ENCODE peak calls at places on chromosomes 5 and 9, in ten cellular contexts. One of them, this sample, is unnamed. For H3K4me1, the result is how much of the 10 kb centered on the place peaks cover.

GRCh38 chr5:40112875-40113274 is 566.8 kb upstream of the PTGER4 start:
- DNase-seq in stomach: no peak
- DNase-seq in suprapubic skin: no peak
- DNase-seq in GM23338: no peak
- DNase-seq in K562: no peak
- DNase-seq in transverse colon: no peak
- DNase-seq in spleen: no peak
- DNase-seq in HepG2: no peak
- DNase-seq in breast epithelium: no peak
- DNase-seq in HCT116: no peak
- DNase-seq in this sample: no peak

GRCh38 chr9:81562221-81563019 is 126.9 kb downstream of the TLE1 start:
- DNase-seq in stomach: peak
- DNase-seq in suprapubic skin: no peak
- DNase-seq in GM23338: no peak
- DNase-seq in K562: no peak
- DNase-seq in transverse colon: no peak
- DNase-seq in spleen: no peak
- DNase-seq in HepG2: peak
- DNase-seq in breast epithelium: peak
- DNase-seq in HCT116: peak
- DNase-seq in this sample: no peak

GRCh38 chr5:63131618-63132285 is 553.1 kb downstream of the LRRC70 start:
- DNase-seq in stomach: no peak
- DNase-seq in suprapubic skin: no peak
- DNase-seq in GM23338: no peak
- DNase-seq in K562: no peak
- DNase-seq in transverse colon: no peak
- DNase-seq in spleen: no peak
- DNase-seq in HepG2: no peak
- DNase-seq in breast epithelium: no peak
- DNase-seq in HCT116: no peak
- DNase-seq in this sample: no peak

GRCh38 chr5:32231929-32232328 is 57.8 kb upstream of the GOLPH3 start:
- DNase-seq in stomach: no peak
- DNase-seq in suprapubic skin: no peak
- DNase-seq in GM23338: no peak
- DNase-seq in K562: no peak
- DNase-seq in transverse colon: no peak
- DNase-seq in spleen: peak
- DNase-seq in HepG2: no peak
- DNase-seq in breast epithelium: no peak
- DNase-seq in HCT116: no peak
- DNase-seq in this sample: no peak

GRCh38 chr5:1513326-1514026 is 10.3 kb downstream of the LPCAT1 start:
- DNase-seq in stomach: peak
- DNase-seq in suprapubic skin: peak
- DNase-seq in GM23338: no peak
- DNase-seq in K562: no peak
- DNase-seq in transverse colon: peak
- DNase-seq in spleen: peak
- DNase-seq in HepG2: no peak
- DNase-seq in breast epithelium: no peak
- DNase-seq in HCT116: no peak
- DNase-seq in this sample: peak

GRCh38 chr5:43422143-43422542 is 10.0 kb upstream of the CCL28 start:
- DNase-seq in stomach: peak
- DNase-seq in suprapubic skin: no peak
- DNase-seq in GM23338: no peak
- DNase-seq in K562: no peak
- DNase-seq in transverse colon: peak
- DNase-seq in spleen: no peak
- DNase-seq in HepG2: peak
- DNase-seq in breast epithelium: peak
- DNase-seq in HCT116: no peak
- DNase-seq in this sample: no peak

GRCh38 chr5:58459276-58459859 is 518 bp downstream of the PLK2 start:
- DNase-seq in stomach: peak
- DNase-seq in suprapubic skin: peak
- DNase-seq in GM23338: peak
- DNase-seq in K562: no peak
- DNase-seq in transverse colon: peak
- DNase-seq in spleen: no peak
- DNase-seq in HepG2: peak
- DNase-seq in breast epithelium: peak
- DNase-seq in HCT116: no peak
- DNase-seq in this sample: peak

GRCh38 chr5:173311818-173312585 is 16.2 kb downstream of the STC2 start:
- DNase-seq in stomach: no peak
- DNase-seq in suprapubic skin: peak
- DNase-seq in GM23338: no peak
- DNase-seq in K562: no peak
- DNase-seq in transverse colon: no peak
- DNase-seq in spleen: peak
- DNase-seq in HepG2: no peak
- DNase-seq in breast epithelium: no peak
- DNase-seq in HCT116: no peak
- DNase-seq in this sample: no peak

GRCh38 chr5:132591140-132591539 is 34.4 kb downstream of the RAD50 start:
- DNase-seq in stomach: no peak
- DNase-seq in suprapubic skin: no peak
- DNase-seq in GM23338: no peak
- DNase-seq in K562: peak
- DNase-seq in transverse colon: no peak
- DNase-seq in spleen: no peak
- DNase-seq in HepG2: no peak
- DNase-seq in breast epithelium: no peak
- DNase-seq in HCT116: peak
- DNase-seq in this sample: no peak

GRCh38 chr5:169911448-169912212 is 68.7 kb downstream of the INSYN2B start:
- DNase-seq in stomach: no peak
- DNase-seq in suprapubic skin: no peak
- DNase-seq in GM23338: no peak
- DNase-seq in K562: no peak
- DNase-seq in transverse colon: no peak
- DNase-seq in spleen: no peak
- DNase-seq in HepG2: no peak
- DNase-seq in breast epithelium: no peak
- DNase-seq in HCT116: no peak
- DNase-seq in this sample: no peak

GRCh38 chr5:14202462-14202861 is 59.3 kb downstream of the TRIO start:
- DNase-seq in stomach: no peak
- DNase-seq in suprapubic skin: no peak
- DNase-seq in GM23338: no peak
- DNase-seq in K562: no peak
- DNase-seq in transverse colon: peak
- DNase-seq in spleen: no peak
- DNase-seq in HepG2: no peak
- DNase-seq in breast epithelium: no peak
- DNase-seq in HCT116: no peak
- DNase-seq in this sample: no peak
- H3K4me1 ChIP-seq in stomach: under half
- H3K4me1 ChIP-seq in suprapubic skin: under half
- H3K4me1 ChIP-seq in GM23338: half or more
- H3K4me1 ChIP-seq in K562: under half
- H3K4me1 ChIP-seq in transverse colon: under half
- H3K4me1 ChIP-seq in spleen: under half
- H3K4me1 ChIP-seq in HepG2: half or more
- H3K4me1 ChIP-seq in breast epithelium: under half
- H3K4me1 ChIP-seq in HCT116: under half
- H3K4me1 ChIP-seq in this sample: under half

GRCh38 chr5:35162848-35163770 is 67.2 kb downstream of the PRLR start:
- DNase-seq in stomach: no peak
- DNase-seq in suprapubic skin: no peak
- DNase-seq in GM23338: peak
- DNase-seq in K562: no peak
- DNase-seq in transverse colon: no peak
- DNase-seq in spleen: no peak
- DNase-seq in HepG2: no peak
- DNase-seq in breast epithelium: no peak
- DNase-seq in HCT116: no peak
- DNase-seq in this sample: no peak

GRCh38 chr5:35159370-35159742 is 70.9 kb downstream of the PRLR start:
- DNase-seq in stomach: peak
- DNase-seq in suprapubic skin: no peak
- DNase-seq in GM23338: peak
- DNase-seq in K562: no peak
- DNase-seq in transverse colon: no peak
- DNase-seq in spleen: no peak
- DNase-seq in HepG2: peak
- DNase-seq in breast epithelium: no peak
- DNase-seq in HCT116: no peak
- DNase-seq in this sample: no peak

GRCh38 chr5:35158627-35159369 is 71.5 kb downstream of the PRLR start:
- DNase-seq in stomach: no peak
- DNase-seq in suprapubic skin: no peak
- DNase-seq in GM23338: no peak
- DNase-seq in K562: no peak
- DNase-seq in transverse colon: no peak
- DNase-seq in spleen: no peak
- DNase-seq in HepG2: peak
- DNase-seq in breast epithelium: no peak
- DNase-seq in HCT116: no peak
- DNase-seq in this sample: no peak

GRCh38 chr5:35160486-35161116 is 69.7 kb downstream of the PRLR start:
- DNase-seq in stomach: no peak
- DNase-seq in suprapubic skin: no peak
- DNase-seq in GM23338: no peak
- DNase-seq in K562: no peak
- DNase-seq in transverse colon: no peak
- DNase-seq in spleen: no peak
- DNase-seq in HepG2: no peak
- DNase-seq in breast epithelium: no peak
- DNase-seq in HCT116: no peak
- DNase-seq in this sample: no peak

DNA sequence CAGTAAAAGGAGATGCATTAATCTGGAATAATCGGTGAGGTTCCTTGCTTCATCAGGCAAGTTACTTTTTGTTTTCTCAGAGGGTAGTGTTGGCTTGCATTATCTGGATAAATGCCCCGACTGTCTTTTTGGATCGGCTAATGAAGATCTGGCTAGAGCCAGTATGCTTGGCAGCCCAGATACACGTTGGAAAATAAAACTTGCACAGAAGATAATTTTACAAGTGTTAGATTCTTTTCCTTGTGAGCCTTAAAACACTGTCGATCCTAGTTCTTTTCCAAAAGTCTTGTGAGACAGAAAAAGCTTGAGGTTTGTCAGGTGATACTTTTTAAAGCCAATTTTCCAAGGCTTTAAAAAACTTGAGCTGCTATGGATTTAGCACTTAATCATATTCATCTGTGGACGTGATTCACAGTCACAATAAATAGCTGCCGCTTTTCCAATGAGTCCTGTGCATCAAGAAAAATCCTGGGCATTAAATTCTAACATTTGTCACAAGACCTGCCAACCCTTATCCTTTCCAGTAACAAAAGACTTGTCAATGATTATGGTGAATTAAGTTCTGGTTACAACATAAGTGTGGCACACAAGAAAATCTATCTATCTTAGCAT is 68.5 kb downstream of the PRLR start:
- DNase-seq in stomach: no peak
- DNase-seq in suprapubic skin: no peak
- DNase-seq in GM23338: no peak
- DNase-seq in K562: no peak
- DNase-seq in transverse colon: no peak
- DNase-seq in spleen: no peak
- DNase-seq in HepG2: no peak
- DNase-seq in breast epithelium: no peak
- DNase-seq in HCT116: no peak
- DNase-seq in this sample: no peak
- TF ChIP-seq POLR2AphosphoS5 in stomach: no peak
- TF ChIP-seq POLR2AphosphoS5 in suprapubic skin: no peak
- TF ChIP-seq POLR2AphosphoS5 in GM23338: no peak
- TF ChIP-seq POLR2AphosphoS5 in K562: no peak
- TF ChIP-seq POLR2AphosphoS5 in transverse colon: no peak
- TF ChIP-seq POLR2AphosphoS5 in spleen: no peak
- TF ChIP-seq POLR2AphosphoS5 in HepG2: no peak
- TF ChIP-seq POLR2AphosphoS5 in breast epithelium: no peak
- TF ChIP-seq POLR2AphosphoS5 in HCT116: no peak
- TF ChIP-seq POLR2AphosphoS5 in this sample: no peak

GRCh38 chr9:73152953-73153352 is 1.3 kb downstream of the ANXA1 start:
- DNase-seq in stomach: no peak
- DNase-seq in suprapubic skin: no peak
- DNase-seq in GM23338: no peak
- DNase-seq in K562: no peak
- DNase-seq in transverse colon: no peak
- DNase-seq in spleen: no peak
- DNase-seq in HepG2: no peak
- DNase-seq in breast epithelium: no peak
- DNase-seq in HCT116: no peak
- DNase-seq in this sample: no peak
- H3K4me1 ChIP-seq in stomach: under half
- H3K4me1 ChIP-seq in suprapubic skin: half or more
- H3K4me1 ChIP-seq in GM23338: under half
- H3K4me1 ChIP-seq in K562: under half
- H3K4me1 ChIP-seq in transverse colon: under half
- H3K4me1 ChIP-seq in spleen: under half
- H3K4me1 ChIP-seq in HepG2: under half
- H3K4me1 ChIP-seq in breast epithelium: under half
- H3K4me1 ChIP-seq in HCT116: half or more
- H3K4me1 ChIP-seq in this sample: under half

DNA sequence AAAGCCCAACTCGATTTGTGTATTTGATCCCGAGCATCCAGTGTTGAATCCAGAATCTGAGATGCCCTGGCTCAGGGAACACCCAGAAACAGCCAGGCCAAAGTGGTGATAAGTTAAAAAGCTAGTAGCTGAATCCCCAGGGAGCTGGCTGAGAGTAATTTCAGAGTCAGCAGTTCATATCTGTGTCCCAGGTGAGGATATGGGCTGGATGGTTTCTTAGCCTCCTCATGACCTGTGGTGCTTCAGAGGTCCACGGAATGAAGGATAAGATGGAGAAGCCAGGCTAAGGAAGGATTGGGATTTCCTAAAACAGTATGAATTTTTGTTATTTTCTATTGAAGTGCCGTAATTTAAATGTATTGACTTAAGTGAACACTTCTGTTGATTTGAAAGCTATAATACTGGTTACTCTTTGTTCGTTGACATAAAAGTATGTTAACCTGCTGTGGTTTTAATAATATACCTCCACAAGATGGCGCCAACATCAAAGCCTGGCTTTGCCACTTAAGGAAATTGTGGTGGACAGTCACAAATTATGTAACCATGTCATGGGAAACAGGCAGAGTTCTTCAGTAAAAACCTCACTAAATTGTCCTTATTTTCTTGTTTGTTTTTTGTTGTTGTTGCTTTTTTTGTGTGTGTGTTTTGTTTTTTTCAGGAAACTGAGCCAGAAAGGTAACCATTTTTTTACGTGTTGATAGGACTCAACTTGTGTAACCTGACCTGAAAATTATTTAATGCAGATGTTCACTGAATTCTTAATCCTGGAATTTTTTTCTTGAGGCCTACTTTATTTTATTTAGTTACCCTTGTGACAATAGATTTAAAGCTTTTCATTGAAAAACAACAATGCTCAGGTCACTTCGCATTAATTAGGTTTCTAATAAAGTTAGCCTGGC is 11.4 kb downstream of the MTAP start:
- DNase-seq in stomach: peak
- DNase-seq in suprapubic skin: no peak
- DNase-seq in GM23338: peak
- DNase-seq in K562: no peak
- DNase-seq in transverse colon: peak
- DNase-seq in spleen: no peak
- DNase-seq in HepG2: peak
- DNase-seq in breast epithelium: peak
- DNase-seq in HCT116: peak
- DNase-seq in this sample: peak
- TF ChIP-seq POLR2AphosphoS5 in stomach: no peak
- TF ChIP-seq POLR2AphosphoS5 in suprapubic skin: no peak
- TF ChIP-seq POLR2AphosphoS5 in GM23338: no peak
- TF ChIP-seq POLR2AphosphoS5 in K562: no peak
- TF ChIP-seq POLR2AphosphoS5 in transverse colon: no peak
- TF ChIP-seq POLR2AphosphoS5 in spleen: no peak
- TF ChIP-seq POLR2AphosphoS5 in HepG2: no peak
- TF ChIP-seq POLR2AphosphoS5 in breast epithelium: no peak
- TF ChIP-seq POLR2AphosphoS5 in HCT116: no peak
- TF ChIP-seq POLR2AphosphoS5 in this sample: peak